ENCODE peak calls at places on chromosomes 4 and X, in four cellular contexts. One of them, this sample, is unnamed.
A peak's percentile ranks its signal among the peaks of the same experiment; 100 is the strongest.

GRCh38 chrX:23785564-23785963 is 2.6 kb downstream of the SAT1 start:
- DNase-seq in CD8-positive, alpha-beta T cell: no peak
- DNase-seq in endodermal cell: no peak
- DNase-seq in body of pancreas: no peak
- DNase-seq in this sample: no peak

GRCh38 chrX:2320580-2321327 is 180.0 kb downstream of the DHRSX start:
- DNase-seq in endodermal cell: no peak
- DNase-seq in CD8-positive, alpha-beta T cell: no peak
- DNase-seq in body of pancreas: peak; percentile 21
- DNase-seq in this sample: no peak

GRCh38 chrX:330726-331144 is 12.1 kb upstream of the GTPBP6 start:
- DNase-seq in CD8-positive, alpha-beta T cell: no peak
- DNase-seq in endodermal cell: no peak
- DNase-seq in body of pancreas: no peak
- DNase-seq in this sample: peak; percentile 52

GRCh38 chr4:84529169-84529751 is 30.2 kb upstream of the NKX6-1 start:
- DNase-seq in body of pancreas: no peak
- DNase-seq in endodermal cell: no peak
- DNase-seq in CD8-positive, alpha-beta T cell: no peak
- DNase-seq in this sample: no peak

GRCh38 chrX:45006002-45006800 is 133.2 kb downstream of the KDM6A start:
- DNase-seq in CD8-positive, alpha-beta T cell: no peak
- DNase-seq in endodermal cell: peak; percentile 71
- DNase-seq in body of pancreas: no peak
- DNase-seq in this sample: no peak

GRCh38 chrX:97367149-97367548 is 483.4 kb downstream of the RPA4 start:
- DNase-seq in CD8-positive, alpha-beta T cell: no peak
- DNase-seq in body of pancreas: no peak
- DNase-seq in endodermal cell: no peak
- DNase-seq in this sample: no peak

GRCh38 chr4:12729384-12729783 is 754.8 kb downstream of the RAB28 start:
- DNase-seq in endodermal cell: no peak
- DNase-seq in body of pancreas: no peak
- DNase-seq in CD8-positive, alpha-beta T cell: no peak
- DNase-seq in this sample: no peak

GRCh38 chr4:26015133-26015651 is 101.2 kb downstream of the SMIM20 start:
- DNase-seq in CD8-positive, alpha-beta T cell: no peak
- DNase-seq in endodermal cell: peak; percentile 45
- DNase-seq in body of pancreas: peak; percentile 67
- DNase-seq in this sample: no peak

GRCh38 chr4:113760852-113761681 is 471 bp downstream of the CAMK2D start:
- DNase-seq in endodermal cell: peak; percentile 87
- DNase-seq in CD8-positive, alpha-beta T cell: peak; percentile 36
- DNase-seq in body of pancreas: peak; percentile 78
- DNase-seq in this sample: peak; percentile 76

GRCh38 chr4:173121044-173121685 is 47.4 kb upstream of the GALNT7 start:
- DNase-seq in CD8-positive, alpha-beta T cell: no peak
- DNase-seq in endodermal cell: peak; percentile 67
- DNase-seq in body of pancreas: peak; percentile 37
- DNase-seq in this sample: no peak

GRCh38 chr4:74501579-74501978 is 56.6 kb downstream of the AREG start:
- DNase-seq in body of pancreas: no peak
- DNase-seq in endodermal cell: no peak
- DNase-seq in CD8-positive, alpha-beta T cell: no peak
- DNase-seq in this sample: no peak

GRCh38 chr4:86934147-86934771 is 552 bp upstream of the AFF1 start:
- DNase-seq in endodermal cell: peak; percentile 65
- DNase-seq in body of pancreas: no peak
- DNase-seq in CD8-positive, alpha-beta T cell: no peak
- DNase-seq in this sample: no peak

GRCh38 chrX:133511041-133511440 is 95.8 kb upstream of the GPC4 start:
- DNase-seq in endodermal cell: no peak
- DNase-seq in CD8-positive, alpha-beta T cell: no peak
- DNase-seq in body of pancreas: no peak
- DNase-seq in this sample: no peak

GRCh38 chrX:21975827-21976226 is 35.3 kb downstream of the SMS start:
- DNase-seq in endodermal cell: no peak
- DNase-seq in CD8-positive, alpha-beta T cell: no peak
- DNase-seq in body of pancreas: no peak
- DNase-seq in this sample: no peak

GRCh38 chrX:15269120-15269519 is 763 bp downstream of the ASB9 start:
- DNase-seq in body of pancreas: no peak
- DNase-seq in CD8-positive, alpha-beta T cell: no peak
- DNase-seq in endodermal cell: no peak
- DNase-seq in this sample: no peak

GRCh38 chr4:107863850-107864371 is 39.2 kb downstream of the SGMS2 start:
- DNase-seq in body of pancreas: peak; percentile 62
- DNase-seq in CD8-positive, alpha-beta T cell: no peak
- DNase-seq in endodermal cell: no peak
- DNase-seq in this sample: peak; percentile 71

GRCh38 chrX:131826572-131826971 is 196.5 kb upstream of the STK26 start:
- DNase-seq in endodermal cell: no peak
- DNase-seq in CD8-positive, alpha-beta T cell: no peak
- DNase-seq in body of pancreas: no peak
- DNase-seq in this sample: no peak

GRCh38 chr4:26267087-26267486 is 53.7 kb upstream of the RBPJ start:
- DNase-seq in body of pancreas: peak; percentile 40
- DNase-seq in endodermal cell: no peak
- DNase-seq in CD8-positive, alpha-beta T cell: no peak
- DNase-seq in this sample: no peak

GRCh38 chrX:135114392-135114791 is 5.9 kb downstream of the ETDB start:
- DNase-seq in endodermal cell: no peak
- DNase-seq in CD8-positive, alpha-beta T cell: no peak
- DNase-seq in body of pancreas: no peak
- DNase-seq in this sample: no peak

GRCh38 chrX:74467656-74468055 is 46.4 kb downstream of the SLC16A2 start:
- DNase-seq in CD8-positive, alpha-beta T cell: no peak
- DNase-seq in endodermal cell: no peak
- DNase-seq in body of pancreas: no peak
- DNase-seq in this sample: no peak

GRCh38 chr4:88244821-88245579 is 39.4 kb downstream of the PPM1K start:
- DNase-seq in body of pancreas: no peak
- DNase-seq in CD8-positive, alpha-beta T cell: peak; percentile 49
- DNase-seq in endodermal cell: no peak
- DNase-seq in this sample: no peak

GRCh38 chr4:88244056-88244455 is 40.3 kb downstream of the PPM1K start:
- DNase-seq in CD8-positive, alpha-beta T cell: no peak
- DNase-seq in body of pancreas: no peak
- DNase-seq in endodermal cell: no peak
- DNase-seq in this sample: no peak

GRCh38 chr4:88242144-88242543 is 42.2 kb downstream of the PPM1K start:
- DNase-seq in endodermal cell: no peak
- DNase-seq in CD8-positive, alpha-beta T cell: no peak
- DNase-seq in body of pancreas: no peak
- DNase-seq in this sample: no peak

DNA sequence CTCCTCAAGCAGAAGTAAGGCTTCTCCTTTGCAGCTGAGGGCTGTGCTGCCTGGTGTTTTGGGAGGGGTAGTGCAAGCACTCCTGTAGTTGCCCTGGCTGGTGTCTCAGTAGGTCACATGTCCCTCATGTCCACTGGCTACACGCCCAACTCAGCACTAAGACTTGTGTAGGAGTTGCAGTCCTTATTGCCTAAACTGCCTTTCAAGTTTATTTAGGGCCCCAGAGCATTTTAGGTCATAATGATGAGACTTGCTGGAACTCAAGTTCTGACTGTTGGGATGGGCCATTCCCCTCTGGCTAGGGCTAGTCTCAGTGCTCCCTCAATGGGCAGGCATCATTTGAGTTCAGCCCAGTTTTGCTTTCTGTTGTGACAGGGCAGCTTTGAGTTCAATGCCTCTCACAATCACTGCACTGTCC is 44.1 kb downstream of the PPM1K start:
- DNase-seq in endodermal cell: no peak
- DNase-seq in body of pancreas: no peak
- DNase-seq in CD8-positive, alpha-beta T cell: no peak
- DNase-seq in this sample: no peak
- H3K36me3 ChIP-seq in endodermal cell: no peaks in the 10 kb centered on the region
- H3K36me3 ChIP-seq in body of pancreas: no peaks in the 10 kb centered on the region
- H3K36me3 ChIP-seq in CD8-positive, alpha-beta T cell: no peaks in the 10 kb centered on the region
- H3K36me3 ChIP-seq in this sample: no peaks in the 10 kb centered on the region

GRCh38 chr4:148205481-148205880 is 236.7 kb downstream of the NR3C2 start:
- DNase-seq in endodermal cell: no peak
- DNase-seq in CD8-positive, alpha-beta T cell: no peak
- DNase-seq in body of pancreas: no peak
- DNase-seq in this sample: no peak

GRCh38 chr4:148204171-148204570 is 238.0 kb downstream of the NR3C2 start:
- DNase-seq in body of pancreas: no peak
- DNase-seq in endodermal cell: no peak
- DNase-seq in CD8-positive, alpha-beta T cell: no peak
- DNase-seq in this sample: no peak

GRCh38 chr4:148200960-148201359 is 241.3 kb downstream of the NR3C2 start:
- DNase-seq in endodermal cell: no peak
- DNase-seq in CD8-positive, alpha-beta T cell: no peak
- DNase-seq in body of pancreas: no peak
- DNase-seq in this sample: no peak

GRCh38 chr4:148204892-148205291 is 237.3 kb downstream of the NR3C2 start:
- DNase-seq in body of pancreas: no peak
- DNase-seq in CD8-positive, alpha-beta T cell: no peak
- DNase-seq in endodermal cell: no peak
- DNase-seq in this sample: no peak

GRCh38 chr4:148203056-148203898 is 238.9 kb downstream of the NR3C2 start:
- DNase-seq in endodermal cell: no peak
- DNase-seq in body of pancreas: peak; percentile 74
- DNase-seq in CD8-positive, alpha-beta T cell: no peak
- DNase-seq in this sample: no peak
- H3K4me3 ChIP-seq in endodermal cell: no peak overlapping the region
- H3K4me3 ChIP-seq in body of pancreas: no peak overlapping the region
- H3K4me3 ChIP-seq in CD8-positive, alpha-beta T cell: no peak overlapping the region
- H3K4me3 ChIP-seq in this sample: no peak overlapping the region

DNA sequence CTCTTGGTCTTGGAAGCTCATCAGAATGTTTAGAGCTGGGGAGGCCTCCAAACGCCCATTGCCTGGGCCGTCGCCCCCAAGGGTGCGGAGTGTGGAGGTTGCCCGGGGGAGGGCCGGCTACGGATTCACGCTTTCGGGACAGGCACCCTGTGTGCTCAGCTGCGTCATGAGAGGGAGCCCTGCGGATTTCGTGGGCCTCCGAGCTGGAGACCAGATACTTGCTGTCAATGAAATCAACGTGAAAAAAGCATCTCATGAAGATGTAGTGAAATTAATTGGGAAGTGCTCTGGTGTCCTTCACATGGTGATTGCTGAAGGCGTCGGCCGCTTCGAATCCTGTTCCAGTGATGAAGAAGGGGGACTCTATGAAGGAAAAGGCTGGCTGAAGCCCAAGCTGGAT is 23.3 kb downstream of the RGS12 start:
- DNase-seq in endodermal cell: peak; percentile 20
- DNase-seq in CD8-positive, alpha-beta T cell: no peak
- DNase-seq in body of pancreas: peak; percentile 3
- DNase-seq in this sample: peak; percentile 45
- H3K36me3 ChIP-seq in endodermal cell: peaks cover 18% of the 10 kb centered on the region
- H3K36me3 ChIP-seq in CD8-positive, alpha-beta T cell: no peaks in the 10 kb centered on the region
- H3K36me3 ChIP-seq in body of pancreas: no peaks in the 10 kb centered on the region
- H3K36me3 ChIP-seq in this sample: no peaks in the 10 kb centered on the region

GRCh38 chrX:110563276-110563675 is 204.6 kb downstream of the RTL9 start:
- DNase-seq in body of pancreas: no peak
- DNase-seq in CD8-positive, alpha-beta T cell: no peak
- DNase-seq in endodermal cell: no peak
- DNase-seq in this sample: no peak
- H3K4me3 ChIP-seq in body of pancreas: no peak overlapping the region
- H3K4me3 ChIP-seq in CD8-positive, alpha-beta T cell: no peak overlapping the region
- H3K4me3 ChIP-seq in endodermal cell: no peak overlapping the region
- H3K4me3 ChIP-seq in this sample: no peak overlapping the region

GRCh38 chr4:2691952-2692435 is 64.1 kb downstream of the TNIP2 start:
- DNase-seq in endodermal cell: no peak
- DNase-seq in body of pancreas: no peak
- DNase-seq in CD8-positive, alpha-beta T cell: no peak
- DNase-seq in this sample: no peak

GRCh38 chr4:2695661-2696060 is 60.5 kb downstream of the TNIP2 start:
- DNase-seq in endodermal cell: no peak
- DNase-seq in body of pancreas: no peak
- DNase-seq in CD8-positive, alpha-beta T cell: no peak
- DNase-seq in this sample: no peak

GRCh38 chr4:2696423-2696822 is 59.7 kb downstream of the TNIP2 start:
- DNase-seq in endodermal cell: no peak
- DNase-seq in body of pancreas: no peak
- DNase-seq in CD8-positive, alpha-beta T cell: no peak
- DNase-seq in this sample: no peak

GRCh38 chr4:2697995-2698414 is 58.1 kb downstream of the TNIP2 start:
- DNase-seq in CD8-positive, alpha-beta T cell: no peak
- DNase-seq in endodermal cell: no peak
- DNase-seq in body of pancreas: no peak
- DNase-seq in this sample: no peak

GRCh38 chr4:2694691-2695090 is 61.4 kb downstream of the TNIP2 start:
- DNase-seq in CD8-positive, alpha-beta T cell: no peak
- DNase-seq in body of pancreas: no peak
- DNase-seq in endodermal cell: no peak
- DNase-seq in this sample: no peak
- H3K36me3 ChIP-seq in CD8-positive, alpha-beta T cell: peaks cover 78% of the 10 kb centered on the region
- H3K36me3 ChIP-seq in body of pancreas: peaks cover 48% of the 10 kb centered on the region
- H3K36me3 ChIP-seq in endodermal cell: peaks cover 91% of the 10 kb centered on the region
- H3K36me3 ChIP-seq in this sample: peaks cover 89% of the 10 kb centered on the region

GRCh38 chr4:41933997-41934812 is 1.0 kb upstream of the TMEM33 start:
- DNase-seq in endodermal cell: no peak
- DNase-seq in CD8-positive, alpha-beta T cell: no peak
- DNase-seq in body of pancreas: no peak
- DNase-seq in this sample: no peak
- H3K4me3 ChIP-seq in endodermal cell: peak overlapping the region; percentile 95
- H3K4me3 ChIP-seq in CD8-positive, alpha-beta T cell: peak overlapping the region; percentile 87
- H3K4me3 ChIP-seq in body of pancreas: no peak overlapping the region
- H3K4me3 ChIP-seq in this sample: peak overlapping the region; percentile 82

DNA sequence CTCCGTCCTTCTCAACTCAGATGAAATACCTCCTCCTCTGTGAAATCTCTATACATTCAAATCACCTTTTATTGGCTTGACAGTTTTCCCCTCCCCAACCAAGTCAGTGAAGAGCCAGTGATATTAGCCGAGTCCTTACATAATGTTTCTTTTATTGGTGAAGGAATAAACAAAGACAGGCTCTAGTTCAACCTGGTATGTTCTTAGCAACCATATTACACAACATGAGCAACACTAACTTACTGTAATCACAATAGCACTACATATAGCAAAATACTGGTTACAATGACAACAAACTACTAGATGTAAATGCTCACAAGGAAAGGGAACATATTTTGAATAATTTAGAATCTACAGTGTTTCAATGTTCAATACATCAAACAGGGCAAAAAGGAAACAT is 19.9 kb downstream of the DHX15 start:
- DNase-seq in endodermal cell: no peak
- DNase-seq in body of pancreas: no peak
- DNase-seq in CD8-positive, alpha-beta T cell: no peak
- DNase-seq in this sample: no peak
- H3K36me3 ChIP-seq in endodermal cell: peaks cover 77% of the 10 kb centered on the region
- H3K36me3 ChIP-seq in body of pancreas: no peaks in the 10 kb centered on the region
- H3K36me3 ChIP-seq in CD8-positive, alpha-beta T cell: no peaks in the 10 kb centered on the region
- H3K36me3 ChIP-seq in this sample: peaks cover 89% of the 10 kb centered on the region

DNA sequence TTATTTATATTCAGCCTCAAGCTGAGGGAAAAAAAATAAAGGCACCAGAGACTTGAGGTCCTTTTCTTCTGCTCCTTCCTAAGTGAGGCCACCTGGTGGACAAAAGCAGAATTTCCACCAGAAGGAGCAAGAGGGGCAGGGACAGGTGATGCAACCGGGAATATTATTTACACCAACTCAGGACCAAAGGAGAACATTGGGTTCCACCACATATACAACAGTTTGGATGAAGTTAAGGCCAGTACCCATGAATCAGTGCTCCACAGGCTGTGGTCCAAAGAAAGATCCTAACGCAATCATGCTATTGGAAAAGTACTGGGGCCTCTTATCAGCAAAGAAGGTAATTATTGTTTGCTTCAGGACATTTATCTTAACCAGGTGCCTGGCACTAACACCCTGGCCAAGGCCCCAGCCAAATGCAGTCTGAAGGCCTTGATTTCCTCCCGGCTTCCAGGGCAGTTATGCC is 57.4 kb downstream of the TSC22D3 start:
- DNase-seq in CD8-positive, alpha-beta T cell: peak; percentile 70
- DNase-seq in body of pancreas: peak; percentile 88
- DNase-seq in endodermal cell: peak; percentile 95
- DNase-seq in this sample: no peak
- H3K4me3 ChIP-seq in CD8-positive, alpha-beta T cell: no peak overlapping the region
- H3K4me3 ChIP-seq in body of pancreas: no peak overlapping the region
- H3K4me3 ChIP-seq in endodermal cell: no peak overlapping the region
- H3K4me3 ChIP-seq in this sample: no peak overlapping the region

This sample was measured in RWPE2.